ENCODE peak calls at places on chromosomes 7 and 10, in seven cellular contexts. D, B, E, H, F, Q and R are unnamed samples.

GRCh38 chr10:99506416-99506815 is 26.3 kb upstream of the NKX2-3 start:
- DNase-seq in D (no peak), B (no peak), E (no peak), Q (no peak), F (no peak), H (no peak), R (no peak)

GRCh38 chr10:133039823-133040704 is 47.7 kb upstream of the ADGRA1 start:
- DNase-seq in Q (no peak), B (peak; percentile 23), E (no peak), D (no peak), F (no peak), H (no peak), R (no peak)

GRCh38 chr7:150431839-150432658 is 18.4 kb upstream of the GIMAP8 start:
- DNase-seq in E (peak; percentile 40), F (no peak), H (no peak), Q (no peak), D (no peak), B (no peak), R (no peak)

GRCh38 chr7:55239406-55239805 is 125.7 kb upstream of the LANCL2 start:
- DNase-seq in F (no peak), E (peak; percentile 23), Q (no peak), B (no peak), D (no peak), H (no peak), R (no peak)

GRCh38 chr7:14351167-14351566 is 361.7 kb upstream of the ETV1 start:
- DNase-seq in E (no peak), Q (no peak), F (no peak), B (no peak), H (no peak), D (no peak), R (no peak)

GRCh38 chr7:46687203-46687602 is 766.1 kb upstream of the IGFBP3 start:
- DNase-seq in Q (no peak), E (no peak), D (no peak), B (no peak), H (no peak), F (no peak), R (no peak)

GRCh38 chr7:112668561-112668960 is 121.6 kb downstream of the TMEM168 start:
- DNase-seq in D (no peak), E (no peak), Q (no peak), F (no peak), H (no peak), B (no peak), R (no peak)

GRCh38 chr7:75599244-75599771 is 107.2 kb downstream of the SPDYE5 start:
- DNase-seq in B (no peak), D (no peak), F (no peak), E (no peak), H (no peak), Q (no peak), R (no peak)

GRCh38 chr10:99233680-99234018 is 2.0 kb downstream of the HPSE2 start:
- DNase-seq in F (no peak), D (no peak), H (no peak), B (no peak), Q (no peak), E (no peak), R (no peak)

GRCh38 chr7:155459133-155459866 is 1.4 kb downstream of the EN2 start:
- DNase-seq in F (no peak), Q (no peak), D (no peak), B (no peak), H (no peak), E (no peak), R (no peak)

GRCh38 chr7:127943541-127944521 is 87.4 kb downstream of the LRRC4 start:
- DNase-seq in H (no peak), E (no peak), F (peak; percentile 40), D (peak; percentile 72), B (no peak), Q (no peak), R (peak; percentile 34)

GRCh38 chr10:101562231-101562630 is 25.8 kb downstream of the POLL start:
- DNase-seq in E (no peak), Q (no peak), B (no peak), D (no peak), H (no peak), F (no peak), R (no peak)

GRCh38 chr10:100520811-100521210 is 1.1 kb upstream of the SEC31B start:
- DNase-seq in Q (no peak), H (no peak), D (peak; percentile 77), E (no peak), B (no peak), F (peak; percentile 65), R (no peak)

GRCh38 chr10:100515612-100516011 is 4.0 kb downstream of the SEC31B start:
- DNase-seq in D (no peak), H (no peak), E (no peak), Q (no peak), F (no peak), B (no peak), R (no peak)

GRCh38 chr10:100519321-100520051 is at the start of gene SEC31B:
- DNase-seq in F (no peak), E (no peak), B (peak; percentile 36), Q (no peak), D (no peak), H (peak; percentile 50), R (no peak)

GRCh38 chr10:100516847-100517246 is 2.8 kb downstream of the SEC31B start:
- DNase-seq in Q (no peak), B (no peak), H (peak; percentile 24), D (no peak), F (no peak), E (no peak), R (peak; percentile 51)

GRCh38 chr10:100518761-100519241 is 860 bp downstream of the SEC31B start:
- DNase-seq in H (peak; percentile 65), E (peak; percentile 71), F (peak; percentile 77), B (peak; percentile 81), Q (peak; percentile 48), D (peak; percentile 70), R (peak; percentile 72)
- H3K4me3 ChIP-seq in H (peak overlapping the region; percentile 78), E (peak overlapping the region; percentile 58), F (no peak overlapping the region), B (no peak overlapping the region), Q (no peak overlapping the region), D (no peak overlapping the region), R (peak overlapping the region; percentile 59)

GRCh38 chr10:97888641-97889262 is 39.1 kb downstream of the GOLGA7B start:
- DNase-seq in Q (no peak), H (no peak), E (no peak), B (no peak), F (peak; percentile 15), D (peak; percentile 7), R (peak; percentile 12)
- TF ChIP-seq CTCF in Q (no peak), H (no peak), E (no peak), B (no peak), F (no peak), D (no peak), R (no peak)

GRCh38 chr7:104982308-104982755 is 31.7 kb upstream of the KMT2E start:
- DNase-seq in Q (no peak), D (no peak), F (no peak), H (no peak), E (no peak), B (no peak), R (no peak)
- H3K4me3 ChIP-seq in Q (peak overlapping the region; percentile 80), D (no peak overlapping the region), F (no peak overlapping the region), H (no peak overlapping the region), E (no peak overlapping the region), B (no peak overlapping the region), R (no peak overlapping the region)

GRCh38 chr10:93126484-93127052 is 52.9 kb downstream of the CYP26A1 start:
- DNase-seq in H (no peak), E (no peak), B (no peak), Q (no peak), D (no peak), F (peak; percentile 9), R (no peak)
- TF ChIP-seq CTCF in H (peak; percentile 22), E (no peak), B (no peak), Q (peak; percentile 63), D (peak; percentile 21), F (peak; percentile 39), R (peak; percentile 60)

GRCh38 chr7:134318443-134318842 is 1.7 kb upstream of the SLC35B4 start:
- DNase-seq in D (no peak), Q (no peak), B (no peak), F (no peak), E (no peak), H (no peak), R (no peak)

GRCh38 chr7:134316539-134317344 is at the start of gene SLC35B4:
- DNase-seq in Q (peak; percentile 89), D (peak; percentile 97), F (peak; percentile 97), E (peak; percentile 98), B (peak; percentile 95), H (peak; percentile 96), R (peak; percentile 98)

GRCh38 chr7:134320201-134320600 is 3.5 kb upstream of the SLC35B4 start:
- DNase-seq in E (no peak), B (no peak), F (peak; percentile 16), D (peak; percentile 47), H (no peak), Q (no peak), R (no peak)

GRCh38 chr7:134315679-134316538 is 821 bp downstream of the SLC35B4 start:
- DNase-seq in H (no peak), Q (no peak), E (no peak), B (no peak), D (peak; percentile 16), F (peak; percentile 39), R (peak; percentile 51)

GRCh38 chr7:134317434-134317833 is 704 bp upstream of the SLC35B4 start:
- DNase-seq in H (no peak), D (no peak), Q (no peak), B (no peak), F (no peak), E (no peak), R (no peak)
- H3K4me3 ChIP-seq in H (peak overlapping the region; percentile 87), D (no peak overlapping the region), Q (peak overlapping the region; percentile 85), B (no peak overlapping the region), F (no peak overlapping the region), E (peak overlapping the region; percentile 88), R (peak overlapping the region; percentile 81)